ENCODE peak calls at places on chromosomes 16 and 17, in six cellular contexts. X is coronary artery, W is thoracic aorta, Z is A673, O is HAP-1, G is mucosa of descending colon. N is an unnamed sample.

GRCh38 chr17:76497979-76498885 is 3.0 kb downstream of the RHBDF2 start:
- DNase-seq in X (peak), W (peak), Z (peak), O (no peak), G (peak), N (no peak)

GRCh38 chr16:56532714-56533113 is 12.9 kb upstream of the BBS2 start:
- DNase-seq in X (no peak), W (no peak), Z (no peak), O (no peak), G (no peak), N (no peak)

GRCh38 chr16:84115919-84116719 is 623 bp downstream of the MBTPS1 start:
- DNase-seq in X (no peak), W (no peak), Z (no peak), O (peak), G (no peak), N (peak)

GRCh38 chr16:67459066-67459857 is 21.7 kb downstream of the ATP6V0D1 start:
- DNase-seq in X (no peak), W (no peak), Z (no peak), O (no peak), G (peak), N (no peak)

GRCh38 chr16:85888405-85889331 is 10.3 kb upstream of the IRF8 start:
- DNase-seq in X (no peak), W (no peak), Z (peak), O (no peak), G (no peak), N (no peak)

GRCh38 chr16:3611145-3611977 is at the start of gene SLX4:
- DNase-seq in X (peak), W (peak), Z (peak), O (peak), G (peak), N (peak)

GRCh38 chr17:3208484-3208883 is 1.0 kb downstream of the OR1A1 start:
- DNase-seq in X (no peak), W (no peak), Z (no peak), O (no peak), G (no peak), N (no peak)

GRCh38 chr16:88510091-88510719 is 57.1 kb downstream of the ZFPM1 start:
- DNase-seq in X (no peak), W (no peak), Z (peak), O (no peak), G (no peak), N (no peak)

GRCh38 chr16:84499638-84500037 is 4.8 kb downstream of the MEAK7 start:
- DNase-seq in X (no peak), W (no peak), Z (no peak), O (no peak), G (no peak), N (no peak)

GRCh38 chr16:15031596-15031995 is 24.3 kb downstream of the NTAN1 start:
- DNase-seq in X (no peak), W (no peak), Z (no peak), O (no peak), G (no peak), N (no peak)

GRCh38 chr16:5490499-5490898 is 392.9 kb upstream of the EEF2KMT start:
- DNase-seq in X (no peak), W (no peak), Z (peak), O (no peak), G (peak), N (no peak)

GRCh38 chr17:82046903-82047302 is 4.7 kb downstream of the RFNG start:
- DNase-seq in X (no peak), W (no peak), Z (no peak), O (no peak), G (no peak), N (no peak)

GRCh38 chr17:80870401-80870800 is 121.2 kb upstream of the CHMP6 start:
- DNase-seq in X (no peak), W (no peak), Z (no peak), O (no peak), G (peak), N (no peak)

GRCh38 chr16:48409839-48410610 is 24.8 kb upstream of the SIAH1 start:
- DNase-seq in X (no peak), W (no peak), Z (no peak), O (no peak), G (peak), N (no peak)

GRCh38 chr17:27230996-27231395 is 62.9 kb upstream of the WSB1 start:
- DNase-seq in X (no peak), W (no peak), Z (no peak), O (no peak), G (no peak), N (no peak)

GRCh38 chr17:1783834-1784611 is 22.2 kb downstream of the SERPINF1 start:
- DNase-seq in X (peak), W (peak), Z (peak), O (no peak), G (no peak), N (peak)

GRCh38 chr17:50841949-50842354 is 6.6 kb downstream of the WFIKKN2 start:
- DNase-seq in X (no peak), W (no peak), Z (peak), O (peak), G (peak), N (peak)

GRCh38 chr17:17376362-17376761 is 73.2 kb downstream of the NT5M start:
- DNase-seq in X (no peak), W (no peak), Z (no peak), O (no peak), G (no peak), N (no peak)

GRCh38 chr17:7634384-7634783 is 4.4 kb downstream of the SHBG start:
- DNase-seq in X (no peak), W (no peak), Z (peak), O (peak), G (peak), N (no peak)

GRCh38 chr16:71524566-71525553 is 1.4 kb upstream of the CHST4 start:
- DNase-seq in X (no peak), W (no peak), Z (no peak), O (no peak), G (no peak), N (no peak)

GRCh38 chr17:81500026-81500425 is 12.6 kb downstream of the ACTG1 start:
- DNase-seq in X (no peak), W (no peak), Z (no peak), O (no peak), G (no peak), N (no peak)

GRCh38 chr16:47317465-47318240 is 143.2 kb downstream of the ITFG1 start:
- DNase-seq in X (no peak), W (no peak), Z (no peak), O (no peak), G (no peak), N (no peak)

GRCh38 chr16:50699345-50700159 is 6.1 kb downstream of the NOD2 start:
- DNase-seq in X (no peak), W (no peak), Z (no peak), O (no peak), G (no peak), N (no peak)

GRCh38 chr17:80824549-80825470 is 166.8 kb upstream of the CHMP6 start:
- DNase-seq in X (no peak), W (no peak), Z (no peak), O (no peak), G (no peak), N (no peak)

GRCh38 chr16:78571880-78572279 is 472.4 kb downstream of the WWOX start:
- DNase-seq in X (no peak), W (no peak), Z (no peak), O (no peak), G (no peak), N (no peak)

GRCh38 chr17:27862848-27863247 is 30.3 kb downstream of the LYRM9 start:
- DNase-seq in X (no peak), W (no peak), Z (no peak), O (no peak), G (no peak), N (no peak)

GRCh38 chr17:39754958-39755549 is 17.3 kb downstream of the GRB7 start:
- DNase-seq in X (peak), W (no peak), Z (no peak), O (no peak), G (no peak), N (no peak)

GRCh38 chr17:8376302-8377067 is at the start of gene KRABD2:
- DNase-seq in X (peak), W (peak), Z (peak), O (peak), G (peak), N (peak)

GRCh38 chr16:23146877-23147601 is 2.2 kb downstream of the USP31 start:
- DNase-seq in X (no peak), W (no peak), Z (no peak), O (no peak), G (no peak), N (no peak)
- H3K4me3 ChIP-seq in X (peak), W (peak), Z (peak), O (peak), G (no peak), N (no peak)

GRCh38 chr17:44889003-44889402 is 10.2 kb downstream of the EFTUD2 start:
- DNase-seq in X (no peak), W (no peak), Z (no peak), O (no peak), G (no peak), N (no peak)
- H3K4me3 ChIP-seq in X (no peak), W (no peak), Z (no peak), O (no peak), G (no peak), N (no peak)

DNA sequence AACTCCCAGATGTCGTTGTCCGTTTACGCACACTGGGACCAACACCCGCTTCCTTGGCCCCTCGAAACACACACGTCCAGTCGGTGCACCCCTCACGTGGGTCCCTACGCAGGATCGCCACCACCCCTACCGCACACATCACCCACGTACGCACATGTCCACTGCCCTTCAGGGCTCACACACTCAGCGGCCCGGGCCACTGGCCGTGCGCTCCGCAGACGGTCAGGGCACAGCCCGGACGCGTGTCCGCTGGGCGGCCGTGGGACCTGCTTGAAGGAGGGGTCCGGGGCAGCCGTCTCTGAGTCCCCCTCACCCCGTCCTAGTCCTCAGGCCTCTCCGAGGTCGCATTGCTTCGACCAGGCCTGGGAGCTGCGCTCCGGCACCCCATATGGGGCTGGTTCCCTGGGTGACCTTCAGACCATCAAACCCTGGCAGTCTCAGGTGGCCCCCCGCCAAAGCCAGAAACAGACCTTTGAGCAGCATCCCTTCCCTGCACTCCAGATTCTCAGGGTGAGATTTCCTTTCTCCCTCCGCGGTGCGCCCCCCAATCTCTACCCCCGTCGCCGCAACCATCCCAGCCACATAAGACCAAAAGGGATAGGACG is 910 bp upstream of the GPRC5B start:
- DNase-seq in X (no peak), W (no peak), Z (no peak), O (no peak), G (peak), N (no peak)
- H3K4me3 ChIP-seq in X (peak), W (peak), Z (peak), O (peak), G (no peak), N (peak)

DNA sequence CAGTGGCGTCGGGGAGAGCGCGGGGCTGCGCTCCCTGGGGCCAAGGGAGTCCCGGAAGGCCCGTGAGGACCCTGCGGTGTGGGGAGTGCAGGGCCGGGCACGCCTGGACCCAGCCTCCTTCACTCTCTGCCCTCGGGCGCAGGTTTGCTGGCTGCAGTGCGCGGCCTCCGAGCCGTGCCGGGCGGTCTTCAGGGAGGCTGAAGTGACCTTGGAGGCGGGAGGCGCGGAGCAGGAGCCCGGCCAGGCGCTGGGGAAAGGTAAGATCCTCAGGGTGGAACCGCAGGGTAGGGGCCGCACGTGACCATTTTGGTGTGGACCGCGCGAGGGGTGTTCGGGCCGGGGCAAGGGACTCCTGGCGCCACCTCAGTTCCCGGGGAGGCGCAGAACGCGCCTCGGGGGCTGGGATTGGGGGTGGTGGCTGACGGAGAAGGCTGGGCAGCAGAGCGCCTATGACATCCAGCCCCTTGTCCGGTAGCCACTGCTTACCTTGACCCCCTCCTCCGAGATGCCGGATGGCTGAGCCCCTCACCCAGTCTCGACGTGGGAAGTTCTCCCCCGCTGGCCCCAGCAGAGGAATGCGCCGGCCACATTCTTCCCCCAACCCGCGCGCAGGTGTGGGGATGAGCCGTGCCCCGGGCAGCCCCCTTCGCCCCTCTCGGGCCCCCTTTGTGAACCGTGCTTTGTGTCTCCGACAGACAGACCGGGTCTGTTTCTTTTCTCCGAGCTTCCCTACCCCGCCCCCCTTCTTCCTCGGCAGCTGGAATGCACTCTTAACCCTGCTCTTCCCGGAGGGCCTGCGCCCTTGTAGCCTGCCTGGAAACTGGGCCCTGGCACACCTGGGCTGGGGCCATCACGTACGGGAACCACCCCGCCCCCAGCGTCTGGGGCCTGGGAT is 631 bp downstream of the CDH3 start:
- DNase-seq in X (no peak), W (no peak), Z (no peak), O (no peak), G (peak), N (no peak)
- H3K4me3 ChIP-seq in X (peak), W (peak), Z (peak), O (peak), G (no peak), N (no peak)

N was measured in CD4-positive, CD25-positive, alpha-beta regulatory T cell.